ENCODE peak calls at places on chromosomes 3 and 15, in six cellular contexts. One of them, this sample, is unnamed.

GRCh38 chr3:138078096-138078495 is 37.3 kb downstream of the DZIP1L start:
- DNase-seq in mesenchymal stem cell: no peak
- DNase-seq in OCI-LY7: no peak
- DNase-seq in IMR-90: peak; percentile 72
- DNase-seq in GM23248: peak; percentile 83
- DNase-seq in keratinocyte: no peak
- DNase-seq in this sample: no peak

GRCh38 chr15:60001642-60002527 is 2.2 kb upstream of the FOXB1 start:
- DNase-seq in mesenchymal stem cell: no peak
- DNase-seq in OCI-LY7: no peak
- DNase-seq in IMR-90: no peak
- DNase-seq in GM23248: no peak
- DNase-seq in keratinocyte: no peak
- DNase-seq in this sample: no peak

GRCh38 chr3:50599716-50600118 is 11.9 kb downstream of the CISH start:
- DNase-seq in mesenchymal stem cell: no peak
- DNase-seq in OCI-LY7: no peak
- DNase-seq in IMR-90: no peak
- DNase-seq in GM23248: peak; percentile 35
- DNase-seq in keratinocyte: no peak
- DNase-seq in this sample: no peak

GRCh38 chr3:100299031-100299430 is 35.5 kb upstream of the NIT2 start:
- DNase-seq in mesenchymal stem cell: no peak
- DNase-seq in OCI-LY7: no peak
- DNase-seq in IMR-90: no peak
- DNase-seq in GM23248: no peak
- DNase-seq in keratinocyte: no peak
- DNase-seq in this sample: no peak

GRCh38 chr3:172201990-172202318 is 162.6 kb downstream of the FNDC3B start:
- DNase-seq in mesenchymal stem cell: peak; percentile 79
- DNase-seq in OCI-LY7: no peak
- DNase-seq in IMR-90: peak; percentile 96
- DNase-seq in GM23248: peak; percentile 88
- DNase-seq in keratinocyte: no peak
- DNase-seq in this sample: peak; percentile 51

GRCh38 chr3:55562672-55563071 is 75.6 kb upstream of the WNT5A start:
- DNase-seq in mesenchymal stem cell: no peak
- DNase-seq in OCI-LY7: no peak
- DNase-seq in IMR-90: no peak
- DNase-seq in GM23248: no peak
- DNase-seq in keratinocyte: no peak
- DNase-seq in this sample: no peak

GRCh38 chr3:104604326-104605010 is 762.2 kb upstream of the ALCAM start:
- DNase-seq in mesenchymal stem cell: peak; percentile 33
- DNase-seq in OCI-LY7: no peak
- DNase-seq in IMR-90: peak; percentile 48
- DNase-seq in GM23248: peak; percentile 53
- DNase-seq in keratinocyte: no peak
- DNase-seq in this sample: peak; percentile 73

GRCh38 chr3:44439499-44440295 is 37.8 kb downstream of the ZNF445 start:
- DNase-seq in mesenchymal stem cell: peak; percentile 99
- DNase-seq in OCI-LY7: peak; percentile 77
- DNase-seq in IMR-90: peak; percentile 61
- DNase-seq in GM23248: no peak
- DNase-seq in keratinocyte: no peak
- DNase-seq in this sample: peak; percentile 97

GRCh38 chr3:42780892-42781700 is 8.0 kb upstream of the CCDC13 start:
- DNase-seq in mesenchymal stem cell: peak; percentile 81
- DNase-seq in OCI-LY7: peak; percentile 76
- DNase-seq in IMR-90: peak; percentile 80
- DNase-seq in GM23248: peak; percentile 80
- DNase-seq in keratinocyte: peak; percentile 23
- DNase-seq in this sample: peak; percentile 78

GRCh38 chr3:62981962-62982361 is 106.7 kb upstream of the CADPS start:
- DNase-seq in mesenchymal stem cell: no peak
- DNase-seq in OCI-LY7: no peak
- DNase-seq in IMR-90: no peak
- DNase-seq in GM23248: no peak
- DNase-seq in keratinocyte: no peak
- DNase-seq in this sample: no peak

GRCh38 chr15:48645558-48646330 is at the start of gene FBN1:
- DNase-seq in mesenchymal stem cell: peak; percentile 95
- DNase-seq in OCI-LY7: no peak
- DNase-seq in IMR-90: peak; percentile 90
- DNase-seq in GM23248: peak; percentile 95
- DNase-seq in keratinocyte: no peak
- DNase-seq in this sample: peak; percentile 88

GRCh38 chr15:25947336-25948080 is 84.4 kb upstream of the ATP10A start:
- DNase-seq in mesenchymal stem cell: no peak
- DNase-seq in OCI-LY7: peak; percentile 64
- DNase-seq in IMR-90: peak; percentile 29
- DNase-seq in GM23248: peak; percentile 45
- DNase-seq in keratinocyte: no peak
- DNase-seq in this sample: no peak

GRCh38 chr15:45179221-45179985 is 8.4 kb downstream of the SHF start:
- DNase-seq in mesenchymal stem cell: no peak
- DNase-seq in OCI-LY7: peak; percentile 54
- DNase-seq in IMR-90: no peak
- DNase-seq in GM23248: peak; percentile 38
- DNase-seq in keratinocyte: no peak
- DNase-seq in this sample: no peak

GRCh38 chr3:175269394-175269793 is 410.3 kb downstream of the NAALADL2 start:
- DNase-seq in mesenchymal stem cell: no peak
- DNase-seq in OCI-LY7: no peak
- DNase-seq in IMR-90: no peak
- DNase-seq in GM23248: no peak
- DNase-seq in keratinocyte: no peak
- DNase-seq in this sample: no peak

GRCh38 chr3:40593351-40593750 is 68.6 kb downstream of the ZNF621 start:
- DNase-seq in mesenchymal stem cell: no peak
- DNase-seq in OCI-LY7: no peak
- DNase-seq in IMR-90: no peak
- DNase-seq in GM23248: peak; percentile 30
- DNase-seq in keratinocyte: no peak
- DNase-seq in this sample: no peak

GRCh38 chr15:48603123-48603500 is 42.4 kb downstream of the FBN1 start:
- DNase-seq in mesenchymal stem cell: no peak
- DNase-seq in OCI-LY7: no peak
- DNase-seq in IMR-90: no peak
- DNase-seq in GM23248: peak; percentile 24
- DNase-seq in keratinocyte: no peak
- DNase-seq in this sample: peak; percentile 81

GRCh38 chr3:155332668-155333160 is 39.2 kb upstream of the STRIT1 start:
- DNase-seq in mesenchymal stem cell: no peak
- DNase-seq in OCI-LY7: no peak
- DNase-seq in IMR-90: peak; percentile 15
- DNase-seq in GM23248: no peak
- DNase-seq in keratinocyte: no peak
- DNase-seq in this sample: no peak

GRCh38 chr3:63351159-63352007 is 73.3 kb downstream of the SYNPR start:
- DNase-seq in mesenchymal stem cell: peak; percentile 58
- DNase-seq in OCI-LY7: peak; percentile 56
- DNase-seq in IMR-90: peak; percentile 64
- DNase-seq in GM23248: peak; percentile 80
- DNase-seq in keratinocyte: peak; percentile 45
- DNase-seq in this sample: peak; percentile 55

GRCh38 chr3:132554437-132554836 is 42.6 kb upstream of the ACKR4 start:
- DNase-seq in mesenchymal stem cell: no peak
- DNase-seq in OCI-LY7: no peak
- DNase-seq in IMR-90: peak; percentile 51
- DNase-seq in GM23248: no peak
- DNase-seq in keratinocyte: no peak
- DNase-seq in this sample: peak; percentile 92

GRCh38 chr15:65980824-65981456 is 111.6 kb downstream of the RAB11A start:
- DNase-seq in mesenchymal stem cell: peak; percentile 67
- DNase-seq in OCI-LY7: peak; percentile 53
- DNase-seq in IMR-90: peak; percentile 79
- DNase-seq in GM23248: peak; percentile 81
- DNase-seq in keratinocyte: peak; percentile 68
- DNase-seq in this sample: peak; percentile 52

GRCh38 chr3:151351216-151351615 is 21.9 kb upstream of the P2RY13 start:
- DNase-seq in mesenchymal stem cell: peak; percentile 26
- DNase-seq in OCI-LY7: no peak
- DNase-seq in IMR-90: no peak
- DNase-seq in GM23248: no peak
- DNase-seq in keratinocyte: no peak
- DNase-seq in this sample: no peak

GRCh38 chr3:172132159-172132586 is 92.8 kb downstream of the FNDC3B start:
- DNase-seq in mesenchymal stem cell: no peak
- DNase-seq in OCI-LY7: no peak
- DNase-seq in IMR-90: no peak
- DNase-seq in GM23248: no peak
- DNase-seq in keratinocyte: no peak
- DNase-seq in this sample: no peak

GRCh38 chr15:52288986-52289385 is 6.6 kb downstream of the MYO5C start:
- DNase-seq in mesenchymal stem cell: no peak
- DNase-seq in OCI-LY7: no peak
- DNase-seq in IMR-90: no peak
- DNase-seq in GM23248: no peak
- DNase-seq in keratinocyte: no peak
- DNase-seq in this sample: no peak

GRCh38 chr3:111867889-111868426 is 8.9 kb downstream of the PHLDB2 start:
- DNase-seq in mesenchymal stem cell: no peak
- DNase-seq in OCI-LY7: no peak
- DNase-seq in IMR-90: no peak
- DNase-seq in GM23248: no peak
- DNase-seq in keratinocyte: no peak
- DNase-seq in this sample: no peak
- H3K4me1 ChIP-seq in mesenchymal stem cell: peaks cover 13% of the 10 kb centered on the region
- H3K4me1 ChIP-seq in OCI-LY7: no peaks in the 10 kb centered on the region
- H3K4me1 ChIP-seq in IMR-90: peaks cover 11% of the 10 kb centered on the region
- H3K4me1 ChIP-seq in GM23248: peaks cover 60% of the 10 kb centered on the region
- H3K4me1 ChIP-seq in keratinocyte: peaks cover 31% of the 10 kb centered on the region
- H3K4me1 ChIP-seq in this sample: peaks cover 36% of the 10 kb centered on the region

DNA sequence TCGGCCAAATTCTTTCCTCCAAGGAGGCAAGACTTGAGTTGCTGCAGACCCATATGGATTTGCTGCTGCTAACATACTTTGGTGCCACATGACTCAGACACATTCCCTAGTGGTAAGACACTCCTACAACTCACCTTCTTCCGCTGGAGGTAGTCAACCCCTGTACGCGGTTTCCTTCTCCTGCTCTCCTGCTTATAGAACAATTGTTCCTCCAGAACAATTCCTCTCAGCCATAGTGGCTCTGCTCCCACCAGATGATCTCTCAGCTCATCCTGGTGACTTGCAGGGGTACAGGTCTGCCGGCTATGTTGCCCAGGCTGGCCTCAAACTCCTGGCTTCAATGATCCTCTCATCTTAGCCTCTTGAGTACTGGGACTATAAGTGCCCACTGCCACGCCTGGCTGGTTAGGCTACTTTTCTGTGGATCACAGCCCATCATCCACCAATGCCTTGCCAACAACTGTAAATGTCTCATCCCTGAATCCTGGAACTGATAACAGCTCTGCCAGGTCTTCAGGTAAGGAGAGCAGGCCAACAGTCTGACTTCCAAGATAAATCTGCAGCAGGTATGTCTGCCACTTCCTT is 2.4 kb upstream of the CXCR6 start:
- DNase-seq in mesenchymal stem cell: no peak
- DNase-seq in OCI-LY7: no peak
- DNase-seq in IMR-90: no peak
- DNase-seq in GM23248: no peak
- DNase-seq in keratinocyte: no peak
- DNase-seq in this sample: no peak
- H2AFZ ChIP-seq in mesenchymal stem cell: no peak overlapping the region
- H2AFZ ChIP-seq in OCI-LY7: no peak overlapping the region
- H2AFZ ChIP-seq in IMR-90: no peak overlapping the region
- H2AFZ ChIP-seq in GM23248: no peak overlapping the region
- H2AFZ ChIP-seq in keratinocyte: no peak overlapping the region
- H2AFZ ChIP-seq in this sample: no peak overlapping the region

GRCh38 chr15:77497108-77497737 is 76.5 kb downstream of the HMG20A start:
- DNase-seq in mesenchymal stem cell: peak; percentile 35
- DNase-seq in OCI-LY7: no peak
- DNase-seq in IMR-90: no peak
- DNase-seq in GM23248: peak; percentile 77
- DNase-seq in keratinocyte: no peak
- DNase-seq in this sample: no peak
- H3K27ac ChIP-seq in mesenchymal stem cell: peak overlapping the region; percentile 78
- H3K27ac ChIP-seq in OCI-LY7: no peak overlapping the region
- H3K27ac ChIP-seq in IMR-90: peak overlapping the region; percentile 68
- H3K27ac ChIP-seq in GM23248: peak overlapping the region; percentile 81
- H3K27ac ChIP-seq in keratinocyte: no peak overlapping the region
- H3K27ac ChIP-seq in this sample: peak overlapping the region; percentile 94

DNA sequence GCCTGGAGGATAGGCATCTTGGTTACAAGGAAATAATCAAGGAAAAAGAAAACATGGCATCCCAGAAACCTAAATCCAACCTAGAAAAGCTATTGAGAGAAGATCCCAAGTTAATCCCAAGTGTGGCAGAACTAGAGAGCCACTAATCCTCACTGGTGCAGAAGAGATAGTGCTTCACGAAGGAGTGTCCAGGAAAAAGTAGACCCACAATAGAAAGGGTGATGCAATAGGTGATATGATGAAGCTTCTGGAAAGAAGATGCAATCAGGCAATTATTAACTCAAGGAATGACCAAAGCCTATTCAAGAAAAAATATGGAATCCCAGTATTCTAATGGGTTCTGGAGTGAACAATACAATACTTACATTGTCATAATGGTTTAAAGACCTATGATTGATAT is 95.2 kb downstream of the AQP9 start:
- DNase-seq in mesenchymal stem cell: no peak
- DNase-seq in OCI-LY7: no peak
- DNase-seq in IMR-90: no peak
- DNase-seq in GM23248: no peak
- DNase-seq in keratinocyte: no peak
- DNase-seq in this sample: no peak
- H3K4me1 ChIP-seq in mesenchymal stem cell: peaks cover 13% of the 10 kb centered on the region
- H3K4me1 ChIP-seq in OCI-LY7: no peaks in the 10 kb centered on the region
- H3K4me1 ChIP-seq in IMR-90: peaks cover 13% of the 10 kb centered on the region
- H3K4me1 ChIP-seq in GM23248: peaks cover 34% of the 10 kb centered on the region
- H3K4me1 ChIP-seq in keratinocyte: peaks cover 72% of the 10 kb centered on the region
- H3K4me1 ChIP-seq in this sample: peaks cover 2% of the 10 kb centered on the region

DNA sequence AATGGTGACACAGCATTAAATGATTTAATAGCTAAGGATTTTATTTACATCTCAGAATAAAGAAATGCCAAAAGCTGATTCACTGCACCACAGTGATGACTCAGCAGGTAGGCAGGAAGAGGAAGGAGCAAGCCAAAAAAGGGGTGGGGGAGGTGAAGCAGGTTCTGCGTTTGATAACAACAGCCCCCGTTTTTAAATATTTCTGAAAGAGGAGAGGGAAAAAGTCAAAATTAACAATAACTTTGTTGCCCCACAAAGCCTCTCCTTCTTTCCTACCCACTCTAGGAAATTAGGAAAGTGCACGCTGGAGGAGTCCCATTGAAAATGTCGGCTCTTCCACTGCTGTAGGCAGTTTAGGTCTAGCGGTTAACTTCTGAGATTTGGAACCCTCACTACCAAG is 9.9 kb upstream of the CCDC54 start:
- DNase-seq in mesenchymal stem cell: peak; percentile 28
- DNase-seq in OCI-LY7: peak; percentile 5
- DNase-seq in IMR-90: peak; percentile 88
- DNase-seq in GM23248: peak; percentile 77
- DNase-seq in keratinocyte: peak; percentile 21
- DNase-seq in this sample: no peak
- H2AFZ ChIP-seq in mesenchymal stem cell: no peak overlapping the region
- H2AFZ ChIP-seq in OCI-LY7: peak overlapping the region; percentile 39
- H2AFZ ChIP-seq in IMR-90: peak overlapping the region; percentile 69
- H2AFZ ChIP-seq in GM23248: peak overlapping the region; percentile 56
- H2AFZ ChIP-seq in keratinocyte: peak overlapping the region; percentile 62
- H2AFZ ChIP-seq in this sample: no peak overlapping the region